ENCODE peak calls at places on chromosomes 12 and 14, in five cellular contexts. One of them, this sample, is unnamed.

GRCh38 chr12:6182279-6182898 is 17.8 kb upstream of the CD9 start:
- DNase-seq in G401: no peak
- DNase-seq in activated T-cell treated with anti-CD3 and anti-CD28 coated beads, Interleukin-2, amount 50 U/mL, for 1 hour: no peak
- DNase-seq in psoas muscle: peak; percentile 33
- DNase-seq in posterior cingulate gyrus: no peak
- DNase-seq in this sample: no peak

GRCh38 chr14:21090194-21090939 is 8.1 kb downstream of the ZNF219 start:
- DNase-seq in G401: no peak
- DNase-seq in activated T-cell treated with anti-CD3 and anti-CD28 coated beads, Interleukin-2, amount 50 U/mL, for 1 hour: peak; percentile 48
- DNase-seq in psoas muscle: no peak
- DNase-seq in posterior cingulate gyrus: no peak
- DNase-seq in this sample: peak; percentile 54

GRCh38 chr12:95683418-95683817 is 107.1 kb downstream of the NTN4 start:
- DNase-seq in G401: no peak
- DNase-seq in activated T-cell treated with anti-CD3 and anti-CD28 coated beads, Interleukin-2, amount 50 U/mL, for 1 hour: no peak
- DNase-seq in psoas muscle: no peak
- DNase-seq in posterior cingulate gyrus: no peak
- DNase-seq in this sample: no peak

GRCh38 chr12:119751961-119752360 is 84.0 kb downstream of the PRKAB1 start:
- DNase-seq in G401: no peak
- DNase-seq in activated T-cell treated with anti-CD3 and anti-CD28 coated beads, Interleukin-2, amount 50 U/mL, for 1 hour: no peak
- DNase-seq in psoas muscle: no peak
- DNase-seq in posterior cingulate gyrus: no peak
- DNase-seq in this sample: no peak

GRCh38 chr14:41607966-41608663 is 1.4 kb downstream of the LRFN5 start:
- DNase-seq in G401: peak; percentile 19
- DNase-seq in activated T-cell treated with anti-CD3 and anti-CD28 coated beads, Interleukin-2, amount 50 U/mL, for 1 hour: no peak
- DNase-seq in psoas muscle: peak; percentile 21
- DNase-seq in posterior cingulate gyrus: peak; percentile 19
- DNase-seq in this sample: no peak

GRCh38 chr12:62597253-62597652 is 130.6 kb downstream of the MON2 start:
- DNase-seq in G401: no peak
- DNase-seq in activated T-cell treated with anti-CD3 and anti-CD28 coated beads, Interleukin-2, amount 50 U/mL, for 1 hour: no peak
- DNase-seq in psoas muscle: no peak
- DNase-seq in posterior cingulate gyrus: no peak
- DNase-seq in this sample: no peak

GRCh38 chr12:13435535-13435934 is 239.0 kb downstream of the EMP1 start:
- DNase-seq in G401: no peak
- DNase-seq in activated T-cell treated with anti-CD3 and anti-CD28 coated beads, Interleukin-2, amount 50 U/mL, for 1 hour: no peak
- DNase-seq in psoas muscle: no peak
- DNase-seq in posterior cingulate gyrus: no peak
- DNase-seq in this sample: no peak

GRCh38 chr12:52524898-52525591 is 4.9 kb upstream of the KRT5 start:
- DNase-seq in G401: no peak
- DNase-seq in activated T-cell treated with anti-CD3 and anti-CD28 coated beads, Interleukin-2, amount 50 U/mL, for 1 hour: no peak
- DNase-seq in psoas muscle: no peak
- DNase-seq in posterior cingulate gyrus: no peak
- DNase-seq in this sample: no peak

GRCh38 chr14:36495666-36496065 is 24.4 kb downstream of the NKX2-1 start:
- DNase-seq in G401: no peak
- DNase-seq in activated T-cell treated with anti-CD3 and anti-CD28 coated beads, Interleukin-2, amount 50 U/mL, for 1 hour: no peak
- DNase-seq in psoas muscle: no peak
- DNase-seq in posterior cingulate gyrus: no peak
- DNase-seq in this sample: no peak

GRCh38 chr12:102753802-102754201 is 163.2 kb downstream of the PAH start:
- DNase-seq in G401: no peak
- DNase-seq in activated T-cell treated with anti-CD3 and anti-CD28 coated beads, Interleukin-2, amount 50 U/mL, for 1 hour: no peak
- DNase-seq in psoas muscle: no peak
- DNase-seq in posterior cingulate gyrus: no peak
- DNase-seq in this sample: no peak

GRCh38 chr14:76465651-76466050 is 89.7 kb downstream of the ESRRB start:
- DNase-seq in G401: no peak
- DNase-seq in activated T-cell treated with anti-CD3 and anti-CD28 coated beads, Interleukin-2, amount 50 U/mL, for 1 hour: no peak
- DNase-seq in psoas muscle: no peak
- DNase-seq in posterior cingulate gyrus: no peak
- DNase-seq in this sample: no peak